ENCODE peak calls at places on chromosomes 5 and 9, in eight cellular contexts. Z, T, N, F, V, R, L and U are unnamed samples.

GRCh38 chr5:32017638-32018429 is 156.3 kb downstream of the GOLPH3 start:
- DNase-seq in Z (no peak), T (no peak), N (no peak), F (peak; percentile 80), V (no peak), R (no peak), L (no peak), U (peak; percentile 96)

GRCh38 chr5:20678814-20679298 is 690.9 kb upstream of the CDH18 start:
- DNase-seq in Z (no peak), T (peak; percentile 10), N (no peak), F (peak; percentile 89), V (peak; percentile 99), R (no peak), L (no peak), U (peak; percentile 22)

GRCh38 chr9:27582794-27583193 is 9.5 kb upstream of the C9orf72 start:
- DNase-seq in Z (no peak), T (no peak), N (no peak), F (no peak), V (no peak), R (no peak), L (no peak), U (no peak)

GRCh38 chr5:135344351-135344750 is 54.7 kb downstream of the MACROH2A1 start:
- DNase-seq in Z (no peak), T (no peak), N (no peak), F (peak; percentile 40), V (no peak), R (no peak), L (no peak), U (no peak)

GRCh38 chr5:98414938-98415337 is 358.5 kb upstream of the RGMB start:
- DNase-seq in Z (no peak), T (peak; percentile 98), N (no peak), F (peak; percentile 81), V (peak; percentile 90), R (no peak), L (no peak), U (no peak)

GRCh38 chr9:72772641-72773040 is 180.2 kb downstream of the ALDH1A1 start:
- DNase-seq in Z (no peak), T (no peak), N (no peak), F (peak; percentile 15), V (no peak), R (no peak), L (no peak), U (no peak)

GRCh38 chr5:143806568-143806967 is 5.4 kb upstream of the HMHB1 start:
- DNase-seq in Z (no peak), T (no peak), N (no peak), F (peak; percentile 52), V (peak; percentile 24), R (peak; percentile 47), L (no peak), U (no peak)

GRCh38 chr9:110126986-110127864 is 80.7 kb downstream of the C9orf152 start:
- DNase-seq in Z (no peak), T (no peak), N (no peak), F (no peak), V (peak; percentile 43), R (no peak), L (peak; percentile 63), U (no peak)

GRCh38 chr9:116502746-116503145 is 184.4 kb upstream of the TRIM32 start:
- DNase-seq in Z (no peak), T (no peak), N (no peak), F (no peak), V (no peak), R (no peak), L (no peak), U (no peak)

GRCh38 chr9:133453651-133454050 is 6.1 kb upstream of the CACFD1 start:
- DNase-seq in Z (no peak), T (no peak), N (no peak), F (no peak), V (no peak), R (no peak), L (no peak), U (peak; percentile 15)

GRCh38 chr5:158382473-158382872 is 523.5 kb upstream of the CLINT1 start:
- DNase-seq in Z (peak; percentile 82), T (peak; percentile 90), N (peak; percentile 70), F (peak; percentile 97), V (peak; percentile 94), R (no peak), L (peak; percentile 71), U (peak; percentile 94)

GRCh38 chr9:19379697-19380046 is 364 bp downstream of the RPS6 start:
- DNase-seq in Z (peak; percentile 83), T (no peak), N (no peak), F (no peak), V (no peak), R (no peak), L (no peak), U (peak; percentile 22)

GRCh38 chr9:130029223-130029583 is 13.8 kb downstream of the FNBP1 start:
- DNase-seq in Z (no peak), T (no peak), N (no peak), F (no peak), V (no peak), R (peak; percentile 70), L (no peak), U (no peak)

GRCh38 chr9:95018099-95018927 is 291.8 kb downstream of the AOPEP start:
- DNase-seq in Z (no peak), T (peak; percentile 75), N (peak; percentile 71), F (peak; percentile 95), V (peak; percentile 99), R (no peak), L (peak; percentile 60), U (peak; percentile 65)

GRCh38 chr5:169004551-169004950 is 296.4 kb downstream of the SLIT3 start:
- DNase-seq in Z (no peak), T (no peak), N (no peak), F (no peak), V (no peak), R (no peak), L (no peak), U (peak; percentile 8)

GRCh38 chr9:132768932-132769894 is 98.9 kb downstream of the GTF3C4 start:
- DNase-seq in Z (no peak), T (no peak), N (peak; percentile 79), F (peak; percentile 50), V (peak; percentile 32), R (peak; percentile 78), L (peak; percentile 45), U (no peak)

GRCh38 chr5:55036477-55036876 is 12.4 kb downstream of the GZMK start:
- DNase-seq in Z (no peak), T (no peak), N (no peak), F (peak; percentile 57), V (no peak), R (no peak), L (no peak), U (peak; percentile 48)

GRCh38 chr9:24296124-24296523 is 249.6 kb downstream of the IZUMO3 start:
- DNase-seq in Z (no peak), T (no peak), N (no peak), F (no peak), V (no peak), R (no peak), L (no peak), U (no peak)

GRCh38 chr5:144510845-144511580 is 340.3 kb downstream of the KCTD16 start:
- DNase-seq in Z (no peak), T (no peak), N (no peak), F (no peak), V (no peak), R (no peak), L (no peak), U (no peak)

GRCh38 chr5:56075361-56075760 is 80.6 kb upstream of the IL6ST start:
- DNase-seq in Z (no peak), T (no peak), N (no peak), F (peak; percentile 54), V (no peak), R (no peak), L (peak; percentile 60), U (peak; percentile 78)

GRCh38 chr5:172433513-172433912 is 20.8 kb downstream of the SH3PXD2B start:
- DNase-seq in Z (no peak), T (no peak), N (no peak), F (no peak), V (no peak), R (no peak), L (no peak), U (no peak)

GRCh38 chr9:108933231-108933630 is 693 bp downstream of the ELP1 start:
- DNase-seq in Z (no peak), T (no peak), N (no peak), F (peak; percentile 13), V (peak; percentile 21), R (no peak), L (no peak), U (no peak)

GRCh38 chr5:30401479-30402058 is 791.9 kb upstream of the CDH6 start:
- DNase-seq in Z (no peak), T (no peak), N (no peak), F (peak; percentile 68), V (peak; percentile 4), R (no peak), L (no peak), U (peak; percentile 41)

GRCh38 chr5:157222506-157223230 is 42.0 kb downstream of the ITK start:
- DNase-seq in Z (no peak), T (peak; percentile 47), N (no peak), F (peak; percentile 67), V (peak; percentile 15), R (no peak), L (no peak), U (peak; percentile 57)

GRCh38 chr5:112779531-112779930 is 41.8 kb downstream of the APC start:
- DNase-seq in Z (no peak), T (peak; percentile 73), N (no peak), F (peak; percentile 57), V (peak; percentile 75), R (no peak), L (no peak), U (no peak)

GRCh38 chr9:4986783-4987182 is 1.7 kb downstream of the JAK2 start:
- DNase-seq in Z (no peak), T (no peak), N (no peak), F (no peak), V (no peak), R (no peak), L (no peak), U (no peak)
- H3K4me3 ChIP-seq in Z (peak overlapping the region; percentile 94), T (peak overlapping the region; percentile 80), N (peak overlapping the region; percentile 95), F (peak overlapping the region; percentile 83), V (no peak overlapping the region), R (peak overlapping the region; percentile 89), L (peak overlapping the region; percentile 95), U (peak overlapping the region; percentile 60)

DNA sequence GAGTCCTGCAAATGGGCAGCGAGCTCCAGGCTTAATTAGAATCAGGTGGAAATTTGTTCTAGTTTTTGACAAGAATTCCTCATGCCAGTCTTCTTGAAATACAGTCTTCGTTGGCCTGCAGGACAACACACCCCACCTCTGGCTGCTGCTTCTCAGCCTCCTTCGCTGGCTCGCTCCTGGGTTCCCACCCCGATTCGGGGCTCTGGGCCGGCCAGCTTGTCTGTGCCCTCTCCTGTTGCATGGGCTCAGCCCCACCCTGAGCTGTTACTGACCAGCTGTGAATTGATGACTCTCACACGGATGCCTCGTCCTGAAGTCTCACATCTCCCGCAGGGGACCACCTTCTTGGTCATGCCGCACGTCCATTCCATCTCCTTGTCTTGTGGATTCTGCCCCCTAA is 21.0 kb downstream of the PSD2 start:
- DNase-seq in Z (peak; percentile 60), T (no peak), N (peak; percentile 46), F (no peak), V (no peak), R (no peak), L (no peak), U (no peak)
- TF ChIP-seq CTCF in Z (no peak), T (no peak), N (no peak), F (no peak), V (no peak), R (no peak), L (no peak), U (no peak)

GRCh38 chr5:120507826-120508463 is 43.8 kb downstream of the PRR16 start:
- DNase-seq in Z (no peak), T (no peak), N (no peak), F (peak; percentile 27), V (no peak), R (no peak), L (no peak), U (no peak)
- H3K4me3 ChIP-seq in Z (no peak overlapping the region), T (no peak overlapping the region), N (no peak overlapping the region), F (no peak overlapping the region), V (no peak overlapping the region), R (no peak overlapping the region), L (no peak overlapping the region), U (no peak overlapping the region)

GRCh38 chr9:89612566-89613278 is 7.9 kb downstream of the GADD45G start:
- DNase-seq in Z (no peak), T (no peak), N (no peak), F (no peak), V (no peak), R (no peak), L (no peak), U (no peak)
- TF ChIP-seq CTCF in Z (no peak), T (no peak), N (no peak), F (no peak), V (no peak), R (no peak), L (no peak), U (no peak)